ENCODE peak calls at places on chromosomes 6 and 20, in four cellular contexts. U is heart left ventricle, K is lung, D is hepatocyte. J is an unnamed sample.

GRCh38 chr6:167652701-167653095 is 174.0 kb upstream of the AFDN start:
- DNase-seq in U (no peak), D (no peak), K (no peak), J (no peak)

GRCh38 chr20:35111141-35111888 is 18.7 kb upstream of the TRPC4AP start:
- DNase-seq in D (no peak), K (no peak), U (no peak), J (no peak)

GRCh38 chr6:34067814-34068213 is 78.1 kb downstream of the GRM4 start:
- DNase-seq in K (no peak), D (no peak), U (no peak), J (no peak)

GRCh38 chr6:41546475-41546865 is 289 bp downstream of the FOXP4 start:
- DNase-seq in D (no peak), K (no peak), U (no peak), J (no peak)

GRCh38 chr6:38493929-38494547 is 145.7 kb downstream of the BTBD9 start:
- DNase-seq in D (peak; percentile 76), U (peak; percentile 60), K (peak; percentile 76), J (peak; percentile 47)

GRCh38 chr6:168507297-168507696 is 66.3 kb downstream of the SMOC2 start:
- DNase-seq in U (no peak), D (no peak), K (no peak), J (no peak)

GRCh38 chr20:43387737-43388136 is 70.0 kb upstream of the SRSF6 start:
- DNase-seq in D (no peak), K (no peak), U (no peak), J (no peak)

GRCh38 chr6:46044876-46045617 is 29.4 kb upstream of the CLIC5 start:
- DNase-seq in U (peak; percentile 68), K (peak; percentile 48), D (peak; percentile 70), J (peak; percentile 27)

GRCh38 chr6:117463762-117464665 is 18.5 kb upstream of the DCBLD1 start:
- DNase-seq in D (peak; percentile 30), K (no peak), U (no peak), J (no peak)

GRCh38 chr6:42899871-42900270 is 16.0 kb upstream of the PTCRA start:
- DNase-seq in D (no peak), U (no peak), K (no peak), J (no peak)

GRCh38 chr6:70130865-70131264 is 172.0 kb downstream of the COL9A1 start:
- DNase-seq in U (no peak), D (no peak), K (no peak), J (no peak)

GRCh38 chr6:88573561-88573960 is 389.9 kb downstream of the RNGTT start:
- DNase-seq in K (no peak), D (no peak), U (no peak), J (no peak)

GRCh38 chr20:17545127-17545526 is 13.9 kb upstream of the BFSP1 start:
- DNase-seq in D (no peak), U (no peak), K (no peak), J (no peak)

GRCh38 chr6:168458101-168458500 is 17.1 kb downstream of the SMOC2 start:
- DNase-seq in D (no peak), K (no peak), U (no peak), J (no peak)

GRCh38 chr6:37693079-37693478 is 4.6 kb downstream of the MDGA1 start:
- DNase-seq in U (no peak), K (no peak), D (no peak), J (no peak)

GRCh38 chr6:44969446-44970175 is 358.5 kb upstream of the RUNX2 start:
- DNase-seq in D (no peak), K (no peak), U (no peak), J (no peak)

GRCh38 chr20:19785173-19785799 is 27.2 kb downstream of the RIN2 start:
- DNase-seq in D (no peak), U (no peak), K (no peak), J (peak; percentile 70)

GRCh38 chr6:163001341-163001740 is 273.6 kb downstream of the PACRG start:
- DNase-seq in D (no peak), K (no peak), U (no peak), J (no peak)

GRCh38 chr6:21228411-21228810 is 365.1 kb upstream of the SOX4 start:
- DNase-seq in D (no peak), K (no peak), U (no peak), J (no peak)

GRCh38 chr6:124661231-124661630 is 301.0 kb upstream of the RNF217 start:
- DNase-seq in U (no peak), D (no peak), K (no peak), J (no peak)

GRCh38 chr6:113490356-113490755 is 366.8 kb upstream of the MARCKS start:
- DNase-seq in K (no peak), U (no peak), D (no peak), J (no peak)

GRCh38 chr6:158642805-158643489 is 1.6 kb downstream of the DYNLT1 start:
- DNase-seq in D (no peak), U (no peak), K (peak; percentile 26), J (no peak)

GRCh38 chr20:17627101-17627950 is 54.7 kb downstream of the RRBP1 start:
- DNase-seq in U (peak; percentile 27), D (no peak), K (no peak), J (no peak)

GRCh38 chr20:41030536-41031242 is 2.1 kb downstream of the TOP1 start:
- DNase-seq in K (no peak), D (no peak), U (no peak), J (no peak)

GRCh38 chr6:28794175-28795002 is 129.4 kb downstream of the TRIM27 start:
- DNase-seq in D (peak; percentile 67), K (no peak), U (no peak), J (no peak)

GRCh38 chr20:17875106-17875980 is 93.3 kb downstream of the SNX5 start:
- DNase-seq in D (peak; percentile 92), U (peak; percentile 75), K (peak; percentile 82), J (peak; percentile 57)

GRCh38 chr6:69907981-69908498 is 41.7 kb downstream of the COL19A1 start:
- DNase-seq in U (no peak), K (no peak), D (no peak), J (no peak)

GRCh38 chr6:119158057-119158848 is 79.8 kb upstream of the FAM184A start:
- DNase-seq in K (peak; percentile 41), D (no peak), U (peak; percentile 64), J (peak; percentile 63)

GRCh38 chr6:84618046-84618752 is 146.2 kb downstream of the TBX18 start:
- DNase-seq in K (no peak), D (no peak), U (no peak), J (peak; percentile 85)

GRCh38 chr6:170135821-170136471 is 154.9 kb downstream of the DLL1 start:
- DNase-seq in U (no peak), K (no peak), D (no peak), J (no peak)

GRCh38 chr6:111208928-111209327 is 121.6 kb downstream of the SLC16A10 start:
- DNase-seq in U (no peak), K (no peak), D (no peak), J (no peak)

DNA sequence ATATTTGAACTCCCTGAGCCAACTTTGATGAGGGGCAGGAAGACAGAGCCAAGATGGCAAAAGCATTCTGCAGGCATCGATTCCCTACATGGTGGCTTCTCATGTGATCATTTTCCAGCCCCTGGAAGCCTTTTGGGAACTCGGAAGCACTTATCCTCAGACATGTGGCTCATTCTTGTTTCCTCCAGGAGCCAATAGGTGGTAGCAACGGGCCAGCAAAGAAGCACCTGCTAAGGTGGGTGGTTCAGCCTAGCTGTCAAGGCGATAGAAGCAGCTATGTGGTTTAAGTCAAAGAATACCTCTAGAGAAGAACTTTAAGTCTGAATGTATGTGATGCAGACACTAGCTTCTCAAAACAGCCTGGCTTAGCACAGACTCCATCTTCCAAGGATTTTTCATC is 64.9 kb upstream of the PAX1 start:
- DNase-seq in K (no peak), D (peak; percentile 52), U (no peak), J (no peak)
- TF ChIP-seq CTCF in K (no peak), D (peak; percentile 39), U (no peak), J (no peak)

DNA sequence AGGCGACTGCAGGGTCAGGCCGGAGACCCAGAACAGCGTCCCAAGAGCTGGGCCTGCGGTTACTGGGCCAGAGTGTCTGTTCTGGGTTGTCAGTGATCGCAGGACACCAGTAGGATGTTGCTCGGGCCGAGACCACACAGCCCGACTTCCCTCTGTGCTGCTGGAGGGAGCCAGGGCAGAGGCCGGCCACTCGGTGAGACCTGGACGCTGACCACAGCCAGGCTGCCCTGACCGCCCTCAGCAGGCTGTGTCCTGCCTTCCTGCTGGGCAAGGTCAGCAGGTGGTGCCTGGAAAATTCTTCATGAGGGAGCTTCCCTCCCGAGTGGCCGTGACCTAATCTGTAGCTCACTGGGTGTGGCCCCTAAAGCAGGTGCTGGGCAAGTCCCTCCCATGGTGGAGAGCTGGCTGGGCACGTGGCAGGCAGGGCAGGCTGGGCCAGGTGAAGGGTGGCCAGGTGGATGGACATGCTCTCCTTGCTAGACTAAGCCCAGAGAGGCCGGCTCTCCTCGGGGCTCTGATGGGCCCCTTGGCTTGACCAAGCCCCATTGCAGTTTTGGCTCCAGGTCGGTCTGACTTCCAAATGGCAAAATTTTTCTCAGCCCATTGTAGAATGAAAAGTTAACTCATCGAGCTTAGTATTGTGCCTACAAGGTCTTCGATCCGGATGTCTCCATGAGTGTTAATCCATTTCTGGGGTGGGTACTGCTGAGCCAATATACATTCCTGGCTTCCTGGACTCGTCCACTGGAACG is 1.9 kb downstream of the SLCO4A1 start:
- DNase-seq in U (peak; percentile 26), K (no peak), D (no peak), J (no peak)
- H3K4me3 ChIP-seq in U (peak overlapping the region; percentile 67), K (peak overlapping the region; percentile 71), D (no peak overlapping the region), J (no peak overlapping the region)

GRCh38 chr20:8267009-8267408 is 134.9 kb downstream of the PLCB1 start:
- DNase-seq in K (no peak), U (no peak), D (no peak), J (no peak)
- TF ChIP-seq CTCF in K (no peak), U (no peak), D (no peak), J (no peak)

GRCh38 chr6:149646599-149646998 is 1.9 kb downstream of the KATNA1 start:
- DNase-seq in K (no peak), U (no peak), D (no peak), J (no peak)
- H3K4me3 ChIP-seq in K (no peak overlapping the region), U (peak overlapping the region; percentile 30), D (peak overlapping the region; percentile 68), J (peak overlapping the region; percentile 99)

GRCh38 chr6:14082771-14083170 is 34.8 kb upstream of the CD83 start:
- DNase-seq in D (no peak), U (no peak), K (no peak), J (no peak)
- TF ChIP-seq CTCF in D (no peak), U (no peak), K (no peak), J (no peak)